ENCODE peak calls at places on chromosomes 12 and 14, in nine cellular contexts. One of them, this sample, is unnamed.

GRCh38 chr12:131917139-131917710 is 11.9 kb upstream of the PUS1 start:
- DNase-seq in WTC11: no peak
- DNase-seq in dorsolateral prefrontal cortex: no peak
- DNase-seq in GM12891: peak; percentile 27
- DNase-seq in NB4: no peak
- DNase-seq in HFFc6: no peak
- DNase-seq in hepatic stellate cell: no peak
- DNase-seq in GM04504: no peak
- DNase-seq in germinal center: no peak
- DNase-seq in this sample: no peak

GRCh38 chr12:69275471-69275891 is 36.1 kb downstream of the CPSF6 start:
- DNase-seq in WTC11: no peak
- DNase-seq in dorsolateral prefrontal cortex: peak; percentile 30
- DNase-seq in GM12891: no peak
- DNase-seq in NB4: no peak
- DNase-seq in HFFc6: no peak
- DNase-seq in hepatic stellate cell: no peak
- DNase-seq in GM04504: no peak
- DNase-seq in germinal center: no peak
- DNase-seq in this sample: no peak

GRCh38 chr12:42705863-42706262 is 116.3 kb upstream of the PRICKLE1 start:
- DNase-seq in WTC11: no peak
- DNase-seq in dorsolateral prefrontal cortex: no peak
- DNase-seq in GM12891: no peak
- DNase-seq in NB4: no peak
- DNase-seq in HFFc6: peak; percentile 49
- DNase-seq in hepatic stellate cell: peak; percentile 36
- DNase-seq in GM04504: peak; percentile 72
- DNase-seq in germinal center: no peak
- DNase-seq in this sample: no peak

GRCh38 chr12:129005416-129005815 is 152.1 kb downstream of the GLT1D1 start:
- DNase-seq in WTC11: no peak
- DNase-seq in dorsolateral prefrontal cortex: no peak
- DNase-seq in GM12891: no peak
- DNase-seq in NB4: no peak
- DNase-seq in HFFc6: no peak
- DNase-seq in hepatic stellate cell: no peak
- DNase-seq in GM04504: no peak
- DNase-seq in germinal center: no peak
- DNase-seq in this sample: no peak

GRCh38 chr12:70837026-70837425 is 83.5 kb downstream of the PTPRR start:
- DNase-seq in WTC11: no peak
- DNase-seq in dorsolateral prefrontal cortex: no peak
- DNase-seq in GM12891: no peak
- DNase-seq in NB4: no peak
- DNase-seq in HFFc6: no peak
- DNase-seq in hepatic stellate cell: no peak
- DNase-seq in GM04504: no peak
- DNase-seq in germinal center: no peak
- DNase-seq in this sample: no peak

GRCh38 chr12:68405292-68405900 is 73.2 kb upstream of the MDM1 start:
- DNase-seq in WTC11: no peak
- DNase-seq in dorsolateral prefrontal cortex: no peak
- DNase-seq in GM12891: no peak
- DNase-seq in NB4: peak; percentile 40
- DNase-seq in HFFc6: no peak
- DNase-seq in hepatic stellate cell: no peak
- DNase-seq in GM04504: no peak
- DNase-seq in germinal center: no peak
- DNase-seq in this sample: no peak

GRCh38 chr14:57405562-57405961 is 15.2 kb downstream of the NAA30 start:
- DNase-seq in WTC11: no peak
- DNase-seq in dorsolateral prefrontal cortex: no peak
- DNase-seq in GM12891: no peak
- DNase-seq in NB4: no peak
- DNase-seq in HFFc6: no peak
- DNase-seq in hepatic stellate cell: no peak
- DNase-seq in GM04504: no peak
- DNase-seq in germinal center: no peak
- DNase-seq in this sample: no peak

GRCh38 chr14:59398841-59399240 is 66.3 kb downstream of the GPR135 start:
- DNase-seq in WTC11: no peak
- DNase-seq in dorsolateral prefrontal cortex: no peak
- DNase-seq in GM12891: no peak
- DNase-seq in NB4: peak; percentile 96
- DNase-seq in HFFc6: no peak
- DNase-seq in hepatic stellate cell: no peak
- DNase-seq in GM04504: no peak
- DNase-seq in germinal center: no peak
- DNase-seq in this sample: no peak

GRCh38 chr14:51650721-51651387 is 856 bp upstream of the FRMD6 start:
- DNase-seq in WTC11: peak; percentile 21
- DNase-seq in dorsolateral prefrontal cortex: no peak
- DNase-seq in GM12891: no peak
- DNase-seq in NB4: peak; percentile 1
- DNase-seq in HFFc6: no peak
- DNase-seq in hepatic stellate cell: no peak
- DNase-seq in GM04504: no peak
- DNase-seq in germinal center: no peak
- DNase-seq in this sample: no peak